ENCODE peak calls at places on chromosomes 13 and 19, in six cellular contexts. W, G, H, F, Q and Z are unnamed samples.

GRCh38 chr19:11381535-11382369 is 2.4 kb downstream of the EPOR start:
- DNase-seq in W (peak), G (peak), H (peak), F (peak), Q (peak), Z (peak)

GRCh38 chr13:101946411-101946810 is 455.4 kb downstream of the FGF14 start:
- DNase-seq in W (no peak), G (no peak), H (no peak), F (no peak), Q (no peak), Z (no peak)

GRCh38 chr19:18366027-18366435 is 19.9 kb upstream of the GDF15 start:
- DNase-seq in W (no peak), G (no peak), H (no peak), F (peak), Q (no peak), Z (no peak)

GRCh38 chr19:53898680-53899341 is 10.3 kb upstream of the CACNG7 start:
- DNase-seq in W (no peak), G (peak), H (peak), F (no peak), Q (no peak), Z (no peak)

GRCh38 chr13:30334663-30335386 is 27.5 kb upstream of the KATNAL1 start:
- DNase-seq in W (no peak), G (peak), H (peak), F (peak), Q (no peak), Z (no peak)

GRCh38 chr13:39682310-39682709 is 26.8 kb downstream of the COG6 start:
- DNase-seq in W (no peak), G (no peak), H (no peak), F (no peak), Q (no peak), Z (no peak)

GRCh38 chr19:49396738-49397505 is 8.9 kb downstream of the KASH5 start:
- DNase-seq in W (no peak), G (no peak), H (no peak), F (no peak), Q (no peak), Z (no peak)

GRCh38 chr13:23506821-23507210 is 63.4 kb upstream of the TNFRSF19 start:
- DNase-seq in W (no peak), G (peak), H (no peak), F (peak), Q (peak), Z (no peak)

GRCh38 chr13:76696370-76696769 is 189.8 kb downstream of the KCTD12 start:
- DNase-seq in W (no peak), G (peak), H (peak), F (no peak), Q (peak), Z (no peak)

GRCh38 chr13:92941167-92941566 is 285.4 kb upstream of the GPC6 start:
- DNase-seq in W (no peak), G (no peak), H (no peak), F (no peak), Q (peak), Z (no peak)

GRCh38 chr19:39083983-39084731 is at the start of gene ACP7:
- DNase-seq in W (no peak), G (no peak), H (no peak), F (no peak), Q (no peak), Z (no peak)

GRCh38 chr19:33514885-33515485 is 6.6 kb downstream of the PEPD start:
- DNase-seq in W (no peak), G (no peak), H (no peak), F (no peak), Q (no peak), Z (peak)

GRCh38 chr19:41861846-41862245 is 1.8 kb downstream of the RPS19 start:
- DNase-seq in W (no peak), G (no peak), H (no peak), F (no peak), Q (no peak), Z (no peak)

GRCh38 chr13:114257014-114257413 is 22.3 kb downstream of the CDC16 start:
- DNase-seq in W (no peak), G (peak), H (no peak), F (no peak), Q (no peak), Z (no peak)

GRCh38 chr13:74444877-74445479 is 310.8 kb upstream of the KLF12 start:
- DNase-seq in W (no peak), G (no peak), H (no peak), F (no peak), Q (no peak), Z (no peak)

GRCh38 chr13:21060827-21061076 is 634 bp downstream of the LATS2 start:
- DNase-seq in W (no peak), G (no peak), H (no peak), F (no peak), Q (no peak), Z (no peak)

GRCh38 chr13:41352935-41353801 is 42.1 kb downstream of the NAA16 start:
- DNase-seq in W (no peak), G (peak), H (peak), F (peak), Q (peak), Z (no peak)

GRCh38 chr13:74092711-74093110 is 41.5 kb downstream of the KLF12 start:
- DNase-seq in W (no peak), G (no peak), H (no peak), F (no peak), Q (no peak), Z (no peak)

GRCh38 chr19:31270897-31271568 is 78.2 kb downstream of the TSHZ3 start:
- DNase-seq in W (no peak), G (no peak), H (no peak), F (peak), Q (peak), Z (peak)

GRCh38 chr19:34482380-34483250 is 1.1 kb downstream of the WTIP start:
- DNase-seq in W (no peak), G (peak), H (peak), F (peak), Q (peak), Z (no peak)

GRCh38 chr13:102097708-102098107 is 304.1 kb downstream of the FGF14 start:
- DNase-seq in W (no peak), G (no peak), H (no peak), F (no peak), Q (no peak), Z (no peak)

GRCh38 chr19:5694167-5694951 is 4.3 kb downstream of the RPL36 start:
- DNase-seq in W (no peak), G (no peak), H (no peak), F (no peak), Q (no peak), Z (no peak)

GRCh38 chr19:54160182-54160811 is 776 bp upstream of the LENG1 start:
- DNase-seq in W (no peak), G (no peak), H (no peak), F (peak), Q (peak), Z (no peak)

GRCh38 chr13:112702341-112702982 is 12.6 kb downstream of the ATP11A start:
- DNase-seq in W (no peak), G (peak), H (no peak), F (no peak), Q (no peak), Z (peak)

GRCh38 chr19:17327654-17328516 is 6.8 kb downstream of the ANO8 start:
- DNase-seq in W (no peak), G (peak), H (no peak), F (no peak), Q (no peak), Z (no peak)

GRCh38 chr13:94617389-94618000 is 15.8 kb downstream of the GPR180 start:
- DNase-seq in W (no peak), G (no peak), H (no peak), F (no peak), Q (peak), Z (no peak)

GRCh38 chr13:27820524-27821482 is 28.5 kb downstream of the GSX1 start:
- DNase-seq in W (no peak), G (peak), H (no peak), F (no peak), Q (peak), Z (no peak)

GRCh38 chr13:29743229-29743786 is 107.1 kb downstream of the UBL3 start:
- DNase-seq in W (no peak), G (peak), H (no peak), F (peak), Q (peak), Z (peak)

GRCh38 chr13:27359203-27359821 is 65.1 kb upstream of the GTF3A start:
- DNase-seq in W (peak), G (peak), H (peak), F (peak), Q (peak), Z (peak)

GRCh38 chr19:35911790-35912189 is 3.7 kb upstream of the TYROBP start:
- DNase-seq in W (no peak), G (no peak), H (peak), F (peak), Q (peak), Z (no peak)